ENCODE peak calls at places on chromosomes 2 and 18, in four cellular contexts. S is activated CD4-positive, alpha-beta T cell treated with anti-CD3 and anti-CD28 coated beads for 48 hours; Y is DMS 273 treated with DMSO at 0.1 percent for 48 hours; Q is effector memory CD8-positive, alpha-beta T cell. H is an unnamed sample.

GRCh38 chr2:55771612-55772011 is 78.0 kb upstream of the PNPT1 start:
- DNase-seq in S (no peak), Y (no peak), Q (no peak), H (no peak)

GRCh38 chr2:172253190-172254052 is 150.7 kb upstream of the DLX2 start:
- DNase-seq in S (peak; percentile 69), Y (no peak), Q (peak; percentile 16), H (no peak)

GRCh38 chr2:96427917-96428316 is 77.2 kb downstream of the NEURL3 start:
- DNase-seq in S (peak; percentile 33), Y (no peak), Q (no peak), H (no peak)

GRCh38 chr2:111652038-111652437 is 232.0 kb downstream of the ANAPC1 start:
- DNase-seq in S (no peak), Y (no peak), Q (no peak), H (no peak)

GRCh38 chr2:240589381-240589780 is 2.8 kb downstream of the CAPN10 start:
- DNase-seq in S (no peak), Y (no peak), Q (no peak), H (no peak)

GRCh38 chr18:49988733-49989132 is 175.4 kb upstream of the ACAA2 start:
- DNase-seq in S (no peak), Y (no peak), Q (no peak), H (no peak)

GRCh38 chr2:205657579-205657978 is 24.7 kb upstream of the NRP2 start:
- DNase-seq in S (no peak), Y (no peak), Q (no peak), H (no peak)

GRCh38 chr2:171166328-171166983 is 5.8 kb upstream of the TLK1 start:
- DNase-seq in S (no peak), Y (no peak), Q (no peak), H (no peak)

GRCh38 chr18:58529714-58530354 is 99.1 kb downstream of the ALPK2 start:
- DNase-seq in S (peak; percentile 78), Y (no peak), Q (peak; percentile 59), H (peak; percentile 71)

GRCh38 chr2:9089831-9090230 is 86.3 kb upstream of the MBOAT2 start:
- DNase-seq in S (no peak), Y (no peak), Q (no peak), H (no peak)

GRCh38 chr2:27915191-27915590 is 24.7 kb downstream of the BABAM2 start:
- DNase-seq in S (no peak), Y (no peak), Q (no peak), H (no peak)

GRCh38 chr18:9735238-9735637 is 27.1 kb downstream of the RAB31 start:
- DNase-seq in S (no peak), Y (no peak), Q (no peak), H (no peak)

GRCh38 chr2:8249769-8250168 is 432.1 kb upstream of the ID2 start:
- DNase-seq in S (no peak), Y (no peak), Q (no peak), H (no peak)

GRCh38 chr2:47271054-47272000 is 116.2 kb upstream of the STPG4 start:
- DNase-seq in S (no peak), Y (peak; percentile 15), Q (no peak), H (peak; percentile 26)

GRCh38 chr2:218395456-218395825 is 4.2 kb upstream of the CTDSP1 start:
- DNase-seq in S (no peak), Y (no peak), Q (no peak), H (no peak)

GRCh38 chr2:64837925-64838641 is 151.1 kb upstream of the SLC1A4 start:
- DNase-seq in S (no peak), Y (no peak), Q (no peak), H (peak; percentile 46)

GRCh38 chr18:58847383-58848071 is 17.1 kb upstream of the ZNF532 start:
- DNase-seq in S (peak; percentile 22), Y (no peak), Q (no peak), H (peak; percentile 10)

GRCh38 chr2:30272761-30273573 is 41.6 kb downstream of the LBH start:
- DNase-seq in S (peak; percentile 63), Y (no peak), Q (no peak), H (no peak)

GRCh38 chr2:176148758-176149483 is 2.4 kb upstream of the HOXD4 start:
- DNase-seq in S (no peak), Y (no peak), Q (no peak), H (no peak)

GRCh38 chr2:164069542-164069941 is 333.7 kb upstream of the FIGN start:
- DNase-seq in S (no peak), Y (no peak), Q (no peak), H (no peak)

GRCh38 chr2:119178811-119179601 is 20.5 kb upstream of the C1QL2 start:
- DNase-seq in S (no peak), Y (no peak), Q (no peak), H (no peak)

GRCh38 chr18:39591647-39592046 is 2026.0 kb upstream of the CELF4 start:
- DNase-seq in S (no peak), Y (no peak), Q (no peak), H (no peak)

GRCh38 chr18:69414184-69414583 is 13.5 kb downstream of the DOK6 start:
- DNase-seq in S (no peak), Y (no peak), Q (no peak), H (no peak)

GRCh38 chr18:53191634-53192033 is 851.6 kb downstream of the DCC start:
- DNase-seq in S (no peak), Y (no peak), Q (no peak), H (no peak)

GRCh38 chr18:49178736-49179135 is 228.0 kb upstream of the SMAD7 start:
- DNase-seq in S (peak; percentile 10), Y (no peak), Q (no peak), H (no peak)

GRCh38 chr18:62525611-62526010 is 2.8 kb downstream of the ZCCHC2 start:
- DNase-seq in S (no peak), Y (no peak), Q (no peak), H (no peak)

GRCh38 chr2:187916799-187917198 is 362.6 kb upstream of the TFPI start:
- DNase-seq in S (no peak), Y (no peak), Q (no peak), H (no peak)

GRCh38 chr2:44708646-44709000 is 232.9 kb upstream of the SIX3 start:
- DNase-seq in S (no peak), Y (no peak), Q (no peak), H (no peak)